ENCODE peak calls at places on chromosomes 2 and 18, in nine cellular contexts. One of them, this sample, is unnamed.

GRCh38 chr2:151828890-151829324 is 686 bp upstream of the ARL5A start:
- DNase-seq in AG08396: no peak
- DNase-seq in Calu3: no peak
- DNase-seq in amniotic stem cell: no peak
- DNase-seq in heart left ventricle: no peak
- DNase-seq in ACHN: no peak
- DNase-seq in stimulated activated CD8-positive, alpha-beta memory T cell treated with anti-CD3 and anti-CD28 coated beads, Interleukin-12 subunit alpha, Interleukin-12 subunit beta, amount 100 ng/mL, for 4 hours: no peak
- DNase-seq in glomerular endothelial cell: no peak
- DNase-seq in mucosa of gallbladder: no peak
- DNase-seq in this sample: no peak

GRCh38 chr2:27265536-27265870 is 2.7 kb upstream of the SLC30A3 start:
- DNase-seq in AG08396: no peak
- DNase-seq in Calu3: no peak
- DNase-seq in amniotic stem cell: no peak
- DNase-seq in heart left ventricle: no peak
- DNase-seq in ACHN: no peak
- DNase-seq in stimulated activated CD8-positive, alpha-beta memory T cell treated with anti-CD3 and anti-CD28 coated beads, Interleukin-12 subunit alpha, Interleukin-12 subunit beta, amount 100 ng/mL, for 4 hours: no peak
- DNase-seq in glomerular endothelial cell: no peak
- DNase-seq in mucosa of gallbladder: no peak
- DNase-seq in this sample: no peak

GRCh38 chr2:239689410-239689809 is 288.6 kb upstream of the HDAC4 start:
- DNase-seq in AG08396: no peak
- DNase-seq in Calu3: no peak
- DNase-seq in amniotic stem cell: no peak
- DNase-seq in heart left ventricle: no peak
- DNase-seq in ACHN: no peak
- DNase-seq in stimulated activated CD8-positive, alpha-beta memory T cell treated with anti-CD3 and anti-CD28 coated beads, Interleukin-12 subunit alpha, Interleukin-12 subunit beta, amount 100 ng/mL, for 4 hours: no peak
- DNase-seq in glomerular endothelial cell: no peak
- DNase-seq in mucosa of gallbladder: no peak
- DNase-seq in this sample: no peak

GRCh38 chr2:46539327-46540276 is 60.2 kb downstream of the TMEM247 start:
- DNase-seq in AG08396: no peak
- DNase-seq in Calu3: no peak
- DNase-seq in amniotic stem cell: no peak
- DNase-seq in heart left ventricle: no peak
- DNase-seq in ACHN: no peak
- DNase-seq in stimulated activated CD8-positive, alpha-beta memory T cell treated with anti-CD3 and anti-CD28 coated beads, Interleukin-12 subunit alpha, Interleukin-12 subunit beta, amount 100 ng/mL, for 4 hours: no peak
- DNase-seq in glomerular endothelial cell: no peak
- DNase-seq in mucosa of gallbladder: peak; percentile 4
- DNase-seq in this sample: no peak

GRCh38 chr2:168216351-168217005 is 30.9 kb downstream of the STK39 start:
- DNase-seq in AG08396: no peak
- DNase-seq in Calu3: peak; percentile 90
- DNase-seq in amniotic stem cell: no peak
- DNase-seq in heart left ventricle: no peak
- DNase-seq in ACHN: no peak
- DNase-seq in stimulated activated CD8-positive, alpha-beta memory T cell treated with anti-CD3 and anti-CD28 coated beads, Interleukin-12 subunit alpha, Interleukin-12 subunit beta, amount 100 ng/mL, for 4 hours: no peak
- DNase-seq in glomerular endothelial cell: no peak
- DNase-seq in mucosa of gallbladder: peak; percentile 91
- DNase-seq in this sample: no peak

GRCh38 chr2:148814143-148814852 is 60.7 kb upstream of the KIF5C start:
- DNase-seq in AG08396: no peak
- DNase-seq in Calu3: peak; percentile 18
- DNase-seq in amniotic stem cell: no peak
- DNase-seq in heart left ventricle: no peak
- DNase-seq in ACHN: peak; percentile 18
- DNase-seq in stimulated activated CD8-positive, alpha-beta memory T cell treated with anti-CD3 and anti-CD28 coated beads, Interleukin-12 subunit alpha, Interleukin-12 subunit beta, amount 100 ng/mL, for 4 hours: no peak
- DNase-seq in glomerular endothelial cell: no peak
- DNase-seq in mucosa of gallbladder: no peak
- DNase-seq in this sample: no peak

GRCh38 chr18:9613550-9614400 is 584 bp downstream of the PPP4R1 start:
- DNase-seq in AG08396: peak; percentile 61
- DNase-seq in Calu3: peak; percentile 69
- DNase-seq in amniotic stem cell: no peak
- DNase-seq in heart left ventricle: peak; percentile 66
- DNase-seq in ACHN: peak; percentile 56
- DNase-seq in stimulated activated CD8-positive, alpha-beta memory T cell treated with anti-CD3 and anti-CD28 coated beads, Interleukin-12 subunit alpha, Interleukin-12 subunit beta, amount 100 ng/mL, for 4 hours: peak; percentile 17
- DNase-seq in glomerular endothelial cell: no peak
- DNase-seq in mucosa of gallbladder: peak; percentile 16
- DNase-seq in this sample: peak; percentile 64

GRCh38 chr18:21053127-21053526 is 58.5 kb downstream of the ROCK1 start:
- DNase-seq in AG08396: peak; percentile 63
- DNase-seq in Calu3: no peak
- DNase-seq in amniotic stem cell: peak; percentile 35
- DNase-seq in heart left ventricle: no peak
- DNase-seq in ACHN: no peak
- DNase-seq in stimulated activated CD8-positive, alpha-beta memory T cell treated with anti-CD3 and anti-CD28 coated beads, Interleukin-12 subunit alpha, Interleukin-12 subunit beta, amount 100 ng/mL, for 4 hours: no peak
- DNase-seq in glomerular endothelial cell: no peak
- DNase-seq in mucosa of gallbladder: no peak
- DNase-seq in this sample: peak; percentile 81

GRCh38 chr2:219429958-219430586 is 4.6 kb upstream of the SPEG start:
- DNase-seq in AG08396: no peak
- DNase-seq in Calu3: no peak
- DNase-seq in amniotic stem cell: no peak
- DNase-seq in heart left ventricle: no peak
- DNase-seq in ACHN: no peak
- DNase-seq in stimulated activated CD8-positive, alpha-beta memory T cell treated with anti-CD3 and anti-CD28 coated beads, Interleukin-12 subunit alpha, Interleukin-12 subunit beta, amount 100 ng/mL, for 4 hours: no peak
- DNase-seq in glomerular endothelial cell: no peak
- DNase-seq in mucosa of gallbladder: no peak
- DNase-seq in this sample: no peak

GRCh38 chr2:240500561-240501423 is 57.0 kb downstream of the ANKMY1 start:
- DNase-seq in AG08396: no peak
- DNase-seq in Calu3: no peak
- DNase-seq in amniotic stem cell: no peak
- DNase-seq in heart left ventricle: no peak
- DNase-seq in ACHN: no peak
- DNase-seq in stimulated activated CD8-positive, alpha-beta memory T cell treated with anti-CD3 and anti-CD28 coated beads, Interleukin-12 subunit alpha, Interleukin-12 subunit beta, amount 100 ng/mL, for 4 hours: no peak
- DNase-seq in glomerular endothelial cell: no peak
- DNase-seq in mucosa of gallbladder: peak; percentile 6
- DNase-seq in this sample: no peak

GRCh38 chr2:71129114-71129890 is 727 bp downstream of the MCEE start:
- DNase-seq in AG08396: peak; percentile 11
- DNase-seq in Calu3: no peak
- DNase-seq in amniotic stem cell: no peak
- DNase-seq in heart left ventricle: no peak
- DNase-seq in ACHN: peak; percentile 25
- DNase-seq in stimulated activated CD8-positive, alpha-beta memory T cell treated with anti-CD3 and anti-CD28 coated beads, Interleukin-12 subunit alpha, Interleukin-12 subunit beta, amount 100 ng/mL, for 4 hours: no peak
- DNase-seq in glomerular endothelial cell: peak; percentile 25
- DNase-seq in mucosa of gallbladder: no peak
- DNase-seq in this sample: no peak

GRCh38 chr2:89767581-89768435 is 1076.3 kb downstream of the RPIA start:
- DNase-seq in AG08396: no peak
- DNase-seq in Calu3: no peak
- DNase-seq in amniotic stem cell: no peak
- DNase-seq in heart left ventricle: peak; percentile 53
- DNase-seq in ACHN: no peak
- DNase-seq in stimulated activated CD8-positive, alpha-beta memory T cell treated with anti-CD3 and anti-CD28 coated beads, Interleukin-12 subunit alpha, Interleukin-12 subunit beta, amount 100 ng/mL, for 4 hours: no peak
- DNase-seq in glomerular endothelial cell: no peak
- DNase-seq in mucosa of gallbladder: no peak
- DNase-seq in this sample: peak; percentile 4

GRCh38 chr2:25664531-25665307 is 8.7 kb downstream of the DTNB start:
- DNase-seq in AG08396: peak; percentile 72
- DNase-seq in Calu3: peak; percentile 76
- DNase-seq in amniotic stem cell: peak; percentile 24
- DNase-seq in heart left ventricle: peak; percentile 53
- DNase-seq in ACHN: peak; percentile 76
- DNase-seq in stimulated activated CD8-positive, alpha-beta memory T cell treated with anti-CD3 and anti-CD28 coated beads, Interleukin-12 subunit alpha, Interleukin-12 subunit beta, amount 100 ng/mL, for 4 hours: no peak
- DNase-seq in glomerular endothelial cell: peak; percentile 54
- DNase-seq in mucosa of gallbladder: peak; percentile 72
- DNase-seq in this sample: peak; percentile 62

GRCh38 chr18:31603335-31603734 is 11.7 kb downstream of the TTR start:
- DNase-seq in AG08396: no peak
- DNase-seq in Calu3: no peak
- DNase-seq in amniotic stem cell: no peak
- DNase-seq in heart left ventricle: no peak
- DNase-seq in ACHN: peak; percentile 5
- DNase-seq in stimulated activated CD8-positive, alpha-beta memory T cell treated with anti-CD3 and anti-CD28 coated beads, Interleukin-12 subunit alpha, Interleukin-12 subunit beta, amount 100 ng/mL, for 4 hours: no peak
- DNase-seq in glomerular endothelial cell: no peak
- DNase-seq in mucosa of gallbladder: no peak
- DNase-seq in this sample: no peak

GRCh38 chr18:39946623-39947061 is 2008.4 kb upstream of the PIK3C3 start:
- DNase-seq in AG08396: peak; percentile 5
- DNase-seq in Calu3: peak; percentile 64
- DNase-seq in amniotic stem cell: no peak
- DNase-seq in heart left ventricle: no peak
- DNase-seq in ACHN: peak; percentile 41
- DNase-seq in stimulated activated CD8-positive, alpha-beta memory T cell treated with anti-CD3 and anti-CD28 coated beads, Interleukin-12 subunit alpha, Interleukin-12 subunit beta, amount 100 ng/mL, for 4 hours: no peak
- DNase-seq in glomerular endothelial cell: no peak
- DNase-seq in mucosa of gallbladder: no peak
- DNase-seq in this sample: peak; percentile 40

GRCh38 chr18:51278045-51278649 is 80.7 kb upstream of the MEX3C start:
- DNase-seq in AG08396: no peak
- DNase-seq in Calu3: peak; percentile 66
- DNase-seq in amniotic stem cell: no peak
- DNase-seq in heart left ventricle: peak; percentile 16
- DNase-seq in ACHN: peak; percentile 52
- DNase-seq in stimulated activated CD8-positive, alpha-beta memory T cell treated with anti-CD3 and anti-CD28 coated beads, Interleukin-12 subunit alpha, Interleukin-12 subunit beta, amount 100 ng/mL, for 4 hours: no peak
- DNase-seq in glomerular endothelial cell: peak; percentile 2
- DNase-seq in mucosa of gallbladder: peak; percentile 47
- DNase-seq in this sample: no peak

GRCh38 chr18:23719634-23720201 is 30.5 kb downstream of the LAMA3 start:
- DNase-seq in AG08396: peak; percentile 88
- DNase-seq in Calu3: peak; percentile 53
- DNase-seq in amniotic stem cell: peak; percentile 85
- DNase-seq in heart left ventricle: no peak
- DNase-seq in ACHN: peak; percentile 97
- DNase-seq in stimulated activated CD8-positive, alpha-beta memory T cell treated with anti-CD3 and anti-CD28 coated beads, Interleukin-12 subunit alpha, Interleukin-12 subunit beta, amount 100 ng/mL, for 4 hours: no peak
- DNase-seq in glomerular endothelial cell: peak; percentile 83
- DNase-seq in mucosa of gallbladder: no peak
- DNase-seq in this sample: peak; percentile 95

GRCh38 chr2:119649364-119649917 is 29.6 kb upstream of the TMEM177 start:
- DNase-seq in AG08396: no peak
- DNase-seq in Calu3: no peak
- DNase-seq in amniotic stem cell: no peak
- DNase-seq in heart left ventricle: no peak
- DNase-seq in ACHN: no peak
- DNase-seq in stimulated activated CD8-positive, alpha-beta memory T cell treated with anti-CD3 and anti-CD28 coated beads, Interleukin-12 subunit alpha, Interleukin-12 subunit beta, amount 100 ng/mL, for 4 hours: no peak
- DNase-seq in glomerular endothelial cell: no peak
- DNase-seq in mucosa of gallbladder: no peak
- DNase-seq in this sample: no peak

GRCh38 chr18:23453657-23454011 is 547 bp downstream of the RIOK3 start:
- DNase-seq in AG08396: peak; percentile 43
- DNase-seq in Calu3: peak; percentile 3
- DNase-seq in amniotic stem cell: no peak
- DNase-seq in heart left ventricle: no peak
- DNase-seq in ACHN: peak; percentile 37
- DNase-seq in stimulated activated CD8-positive, alpha-beta memory T cell treated with anti-CD3 and anti-CD28 coated beads, Interleukin-12 subunit alpha, Interleukin-12 subunit beta, amount 100 ng/mL, for 4 hours: no peak
- DNase-seq in glomerular endothelial cell: no peak
- DNase-seq in mucosa of gallbladder: peak; percentile 18
- DNase-seq in this sample: peak; percentile 49

GRCh38 chr18:71431171-71431570 is 1113.0 kb downstream of the CBLN2 start:
- DNase-seq in AG08396: no peak
- DNase-seq in Calu3: no peak
- DNase-seq in amniotic stem cell: no peak
- DNase-seq in heart left ventricle: no peak
- DNase-seq in ACHN: no peak
- DNase-seq in stimulated activated CD8-positive, alpha-beta memory T cell treated with anti-CD3 and anti-CD28 coated beads, Interleukin-12 subunit alpha, Interleukin-12 subunit beta, amount 100 ng/mL, for 4 hours: no peak
- DNase-seq in glomerular endothelial cell: peak; percentile 5
- DNase-seq in mucosa of gallbladder: no peak
- DNase-seq in this sample: no peak

GRCh38 chr2:221539246-221539645 is 32.9 kb downstream of the EPHA4 start:
- DNase-seq in AG08396: no peak
- DNase-seq in Calu3: no peak
- DNase-seq in amniotic stem cell: no peak
- DNase-seq in heart left ventricle: no peak
- DNase-seq in ACHN: no peak
- DNase-seq in stimulated activated CD8-positive, alpha-beta memory T cell treated with anti-CD3 and anti-CD28 coated beads, Interleukin-12 subunit alpha, Interleukin-12 subunit beta, amount 100 ng/mL, for 4 hours: no peak
- DNase-seq in glomerular endothelial cell: no peak
- DNase-seq in mucosa of gallbladder: no peak
- DNase-seq in this sample: no peak

GRCh38 chr2:130728007-130728454 is 839 bp upstream of the GPR148 start:
- DNase-seq in AG08396: no peak
- DNase-seq in Calu3: peak; percentile 18
- DNase-seq in amniotic stem cell: no peak
- DNase-seq in heart left ventricle: no peak
- DNase-seq in ACHN: no peak
- DNase-seq in stimulated activated CD8-positive, alpha-beta memory T cell treated with anti-CD3 and anti-CD28 coated beads, Interleukin-12 subunit alpha, Interleukin-12 subunit beta, amount 100 ng/mL, for 4 hours: no peak
- DNase-seq in glomerular endothelial cell: no peak
- DNase-seq in mucosa of gallbladder: peak; percentile 53
- DNase-seq in this sample: no peak

GRCh38 chr2:15119722-15120175 is 441.4 kb downstream of the NBAS start:
- DNase-seq in AG08396: no peak
- DNase-seq in Calu3: no peak
- DNase-seq in amniotic stem cell: no peak
- DNase-seq in heart left ventricle: no peak
- DNase-seq in ACHN: no peak
- DNase-seq in stimulated activated CD8-positive, alpha-beta memory T cell treated with anti-CD3 and anti-CD28 coated beads, Interleukin-12 subunit alpha, Interleukin-12 subunit beta, amount 100 ng/mL, for 4 hours: no peak
- DNase-seq in glomerular endothelial cell: no peak
- DNase-seq in mucosa of gallbladder: no peak
- DNase-seq in this sample: no peak

GRCh38 chr2:191051825-191052778 is 38.1 kb upstream of the STAT1 start:
- DNase-seq in AG08396: peak; percentile 12
- DNase-seq in Calu3: peak; percentile 13
- DNase-seq in amniotic stem cell: peak; percentile 41
- DNase-seq in heart left ventricle: no peak
- DNase-seq in ACHN: peak; percentile 77
- DNase-seq in stimulated activated CD8-positive, alpha-beta memory T cell treated with anti-CD3 and anti-CD28 coated beads, Interleukin-12 subunit alpha, Interleukin-12 subunit beta, amount 100 ng/mL, for 4 hours: no peak
- DNase-seq in glomerular endothelial cell: no peak
- DNase-seq in mucosa of gallbladder: no peak
- DNase-seq in this sample: peak; percentile 40

GRCh38 chr2:187971893-187972292 is 319.8 kb upstream of the GULP1 start:
- DNase-seq in AG08396: no peak
- DNase-seq in Calu3: no peak
- DNase-seq in amniotic stem cell: no peak
- DNase-seq in heart left ventricle: no peak
- DNase-seq in ACHN: no peak
- DNase-seq in stimulated activated CD8-positive, alpha-beta memory T cell treated with anti-CD3 and anti-CD28 coated beads, Interleukin-12 subunit alpha, Interleukin-12 subunit beta, amount 100 ng/mL, for 4 hours: no peak
- DNase-seq in glomerular endothelial cell: no peak
- DNase-seq in mucosa of gallbladder: no peak
- DNase-seq in this sample: no peak

GRCh38 chr18:34976534-34976898 is 64.7 kb upstream of the MAPRE2 start:
- DNase-seq in AG08396: no peak
- DNase-seq in Calu3: no peak
- DNase-seq in amniotic stem cell: no peak
- DNase-seq in heart left ventricle: no peak
- DNase-seq in ACHN: no peak
- DNase-seq in stimulated activated CD8-positive, alpha-beta memory T cell treated with anti-CD3 and anti-CD28 coated beads, Interleukin-12 subunit alpha, Interleukin-12 subunit beta, amount 100 ng/mL, for 4 hours: no peak
- DNase-seq in glomerular endothelial cell: no peak
- DNase-seq in mucosa of gallbladder: no peak
- DNase-seq in this sample: no peak

GRCh38 chr2:210617732-210618330 is 61.4 kb downstream of the CPS1 start:
- DNase-seq in AG08396: peak; percentile 45
- DNase-seq in Calu3: peak; percentile 39
- DNase-seq in amniotic stem cell: peak; percentile 24
- DNase-seq in heart left ventricle: no peak
- DNase-seq in ACHN: peak; percentile 58
- DNase-seq in stimulated activated CD8-positive, alpha-beta memory T cell treated with anti-CD3 and anti-CD28 coated beads, Interleukin-12 subunit alpha, Interleukin-12 subunit beta, amount 100 ng/mL, for 4 hours: no peak
- DNase-seq in glomerular endothelial cell: no peak
- DNase-seq in mucosa of gallbladder: peak; percentile 15
- DNase-seq in this sample: peak; percentile 62

GRCh38 chr2:232139786-232140562 is 178.5 kb downstream of the DIS3L2 start:
- DNase-seq in AG08396: no peak
- DNase-seq in Calu3: no peak
- DNase-seq in amniotic stem cell: no peak
- DNase-seq in heart left ventricle: no peak
- DNase-seq in ACHN: no peak
- DNase-seq in stimulated activated CD8-positive, alpha-beta memory T cell treated with anti-CD3 and anti-CD28 coated beads, Interleukin-12 subunit alpha, Interleukin-12 subunit beta, amount 100 ng/mL, for 4 hours: no peak
- DNase-seq in glomerular endothelial cell: no peak
- DNase-seq in mucosa of gallbladder: no peak
- DNase-seq in this sample: no peak

GRCh38 chr2:217261452-217261851 is 401.6 kb upstream of the TNP1 start:
- DNase-seq in AG08396: no peak
- DNase-seq in Calu3: peak; percentile 58
- DNase-seq in amniotic stem cell: no peak
- DNase-seq in heart left ventricle: peak; percentile 39
- DNase-seq in ACHN: peak; percentile 4
- DNase-seq in stimulated activated CD8-positive, alpha-beta memory T cell treated with anti-CD3 and anti-CD28 coated beads, Interleukin-12 subunit alpha, Interleukin-12 subunit beta, amount 100 ng/mL, for 4 hours: no peak
- DNase-seq in glomerular endothelial cell: no peak
- DNase-seq in mucosa of gallbladder: no peak
- DNase-seq in this sample: no peak